ENCODE peak calls at places on chromosomes 5 and 9, in five cellular contexts. B, S, T, X and F are unnamed samples.

GRCh38 chr9:128323192-128323730 is 622 bp downstream of the COQ4 start:
- DNase-seq in B (no peak), X (no peak), S (no peak), T (no peak), F (no peak)

GRCh38 chr9:126001581-126002225 is 254.5 kb downstream of the PBX3 start:
- DNase-seq in B (no peak), S (no peak), T (no peak), X (no peak), F (no peak)

GRCh38 chr5:90248640-90249039 is 160.9 kb downstream of the CETN3 start:
- DNase-seq in T (no peak), S (no peak), B (no peak), X (no peak), F (no peak)

GRCh38 chr5:54021413-54022155 is 288.8 kb downstream of the ARL15 start:
- DNase-seq in T (no peak), X (peak), B (no peak), S (no peak), F (no peak)

GRCh38 chr5:73495772-73496346 is 2.4 kb upstream of the BTF3 start:
- DNase-seq in S (no peak), B (no peak), T (no peak), X (no peak), F (no peak)

GRCh38 chr9:129894106-129894823 is 59.0 kb downstream of the USP20 start:
- DNase-seq in S (no peak), X (no peak), B (no peak), T (no peak), F (no peak)

GRCh38 chr5:127813633-127814171 is 110.5 kb downstream of the CCDC192 start:
- DNase-seq in X (no peak), B (no peak), S (no peak), T (no peak), F (no peak)

GRCh38 chr9:131395745-131396479 is 2.0 kb downstream of the PRRC2B start:
- DNase-seq in B (no peak), T (no peak), S (no peak), X (no peak), F (no peak)

GRCh38 chr9:135308809-135309762 is 170.5 kb upstream of the PPP1R26 start:
- DNase-seq in B (no peak), X (no peak), T (no peak), S (no peak), F (no peak)

GRCh38 chr5:128009399-128009798 is 74.2 kb upstream of the SLC12A2 start:
- DNase-seq in B (no peak), T (no peak), X (no peak), S (no peak), F (no peak)

GRCh38 chr9:92647671-92648446 is 22.1 kb downstream of the IPPK start:
- DNase-seq in B (no peak), X (no peak), T (no peak), S (no peak), F (no peak)

GRCh38 chr9:127303830-127304229 is 39.3 kb downstream of the GARNL3 start:
- DNase-seq in T (no peak), B (no peak), X (no peak), S (no peak), F (no peak)

GRCh38 chr5:123945548-123945947 is 433.6 kb downstream of the CSNK1G3 start:
- DNase-seq in X (no peak), S (no peak), T (no peak), B (no peak), F (no peak)

GRCh38 chr9:110828148-110828730 is 159.6 kb downstream of the MUSK start:
- DNase-seq in B (peak), X (no peak), S (peak), T (no peak), F (no peak)

GRCh38 chr9:106945727-106946690 is 83.0 kb downstream of the ZNF462 start:
- DNase-seq in T (no peak), B (no peak), X (no peak), S (no peak), F (no peak)

GRCh38 chr5:134874831-134875655 is 872 bp downstream of the TXNDC15 start:
- DNase-seq in S (peak), T (no peak), B (peak), X (peak), F (peak)

GRCh38 chr5:72531496-72532190 is 24.4 kb upstream of the ZNF366 start:
- DNase-seq in B (no peak), T (no peak), S (no peak), X (no peak), F (no peak)

GRCh38 chr5:14112998-14113652 is 30.0 kb upstream of the TRIO start:
- DNase-seq in T (no peak), B (no peak), X (no peak), S (no peak), F (no peak)

GRCh38 chr5:92421937-92422336 is 1038.8 kb upstream of the ARRDC3 start:
- DNase-seq in S (no peak), B (no peak), X (peak), T (peak), F (no peak)

GRCh38 chr5:109388407-109388806 is 21.4 kb downstream of the PJA2 start:
- DNase-seq in B (no peak), X (no peak), S (no peak), T (no peak), F (no peak)

GRCh38 chr5:163565931-163566608 is 60.7 kb downstream of the MAT2B start:
- DNase-seq in T (no peak), S (peak), B (peak), X (peak), F (no peak)

GRCh38 chr9:8188720-8189407 is 389.3 kb upstream of the DMAC1 start:
- DNase-seq in X (no peak), B (no peak), T (no peak), S (no peak), F (no peak)

GRCh38 chr9:124311283-124311682 is 53.5 kb downstream of the NEK6 start:
- DNase-seq in X (no peak), B (no peak), S (no peak), T (no peak), F (no peak)

GRCh38 chr9:8916771-8917170 is 1117.2 kb upstream of the DMAC1 start:
- DNase-seq in T (no peak), X (no peak), B (no peak), S (no peak), F (no peak)

GRCh38 chr9:86253577-86253976 is 5.9 kb downstream of the C9orf153 start:
- DNase-seq in B (no peak), S (no peak), X (no peak), T (no peak), F (no peak)